ENCODE peak calls at places on chromosomes 11 and 22, in six cellular contexts. I is T-helper 9 cell; X is CD8-positive, alpha-beta T cell; G is T-cell; Y is NK-92 treated with Interleukin-12 subunit alpha and Interleukin-12 subunit beta, amount 100 ng/mL, for 24 hours; F is H4. J is an unnamed sample.
A peak's percentile ranks its signal among the peaks of the same experiment; 100 is the strongest.

GRCh38 chr11:47980907-47981621 is 705 bp downstream of the PTPRJ start:
- DNase-seq in I (peak; percentile 23), X (no peak), G (no peak), Y (no peak), F (no peak), J (no peak)

GRCh38 chr11:94025695-94026394 is 4.7 kb downstream of the HEPHL1 start:
- DNase-seq in I (no peak), X (no peak), G (no peak), Y (no peak), F (no peak), J (no peak)

GRCh38 chr22:40020956-40021355 is 26.2 kb downstream of the FAM83F start:
- DNase-seq in I (no peak), X (no peak), G (no peak), Y (no peak), F (no peak), J (no peak)

GRCh38 chr11:134069426-134069921 is 602 bp downstream of the JAM3 start:
- DNase-seq in I (no peak), X (no peak), G (no peak), Y (no peak), F (no peak), J (no peak)

GRCh38 chr22:29044657-29045176 is 16.9 kb downstream of the C22orf31 start:
- DNase-seq in I (no peak), X (no peak), G (no peak), Y (no peak), F (peak; percentile 35), J (no peak)

GRCh38 chr11:130909650-130910049 is 6.6 kb downstream of the SNX19 start:
- DNase-seq in I (no peak), X (no peak), G (no peak), Y (no peak), F (no peak), J (no peak)

GRCh38 chr11:108654994-108655631 is 9.8 kb upstream of the DDX10 start:
- DNase-seq in I (no peak), X (no peak), G (no peak), Y (no peak), F (peak; percentile 53), J (no peak)

GRCh38 chr11:115637842-115638241 is 133.6 kb upstream of the CADM1 start:
- DNase-seq in I (no peak), X (no peak), G (no peak), Y (no peak), F (peak; percentile 29), J (no peak)

GRCh38 chr11:65391007-65391406 is 4.6 kb downstream of the FRMD8 start:
- DNase-seq in I (no peak), X (no peak), G (no peak), Y (no peak), F (no peak), J (no peak)

GRCh38 chr22:31604137-31604705 is 57.8 kb downstream of the PISD start:
- DNase-seq in I (no peak), X (no peak), G (no peak), Y (no peak), F (no peak), J (no peak)

GRCh38 chr22:30327864-30328345 is 1.2 kb upstream of the TBC1D10A start:
- DNase-seq in I (no peak), X (no peak), G (no peak), Y (no peak), F (no peak), J (no peak)

GRCh38 chr11:33195391-33196190 is 34.3 kb upstream of the CSTF3 start:
- DNase-seq in I (no peak), X (no peak), G (no peak), Y (no peak), F (no peak), J (no peak)

GRCh38 chr22:47352920-47353700 is 590.7 kb downstream of the TBC1D22A start:
- DNase-seq in I (no peak), X (no peak), G (no peak), Y (no peak), F (no peak), J (no peak)

GRCh38 chr11:10454902-10455631 is at the start of gene AMPD3:
- DNase-seq in I (no peak), X (no peak), G (no peak), Y (no peak), F (peak; percentile 89), J (no peak)

GRCh38 chr11:33651555-33651954 is 49.1 kb downstream of the C11orf91 start:
- DNase-seq in I (no peak), X (no peak), G (no peak), Y (no peak), F (no peak), J (no peak)

GRCh38 chr11:31817621-31818493 is 6.7 kb upstream of the PAX6 start:
- DNase-seq in I (no peak), X (no peak), G (no peak), Y (no peak), F (no peak), J (no peak)

GRCh38 chr22:50502628-50503474 is 4.7 kb downstream of the LMF2 start:
- DNase-seq in I (no peak), X (no peak), G (no peak), Y (no peak), F (no peak), J (no peak)

GRCh38 chr22:30221121-30221992 is 25.2 kb downstream of the LIF start:
- DNase-seq in I (peak; percentile 33), X (peak; percentile 41), G (peak; percentile 53), Y (no peak), F (no peak), J (peak; percentile 11)

GRCh38 chr11:75896843-75897419 is 81.9 kb downstream of the UVRAG start:
- DNase-seq in I (no peak), X (no peak), G (no peak), Y (no peak), F (peak; percentile 12), J (no peak)

GRCh38 chr11:131763193-131763890 is 392.9 kb downstream of the NTM start:
- DNase-seq in I (no peak), X (no peak), G (no peak), Y (no peak), F (no peak), J (no peak)